ENCODE peak calls at places on chromosomes 3 and 15, in four cellular contexts. U is KBM-7, N is CD14-positive monocyte, V is RPMI7951. D is an unnamed sample.

GRCh38 chr15:74130089-74130848 is at the start of gene ISLR2:
- DNase-seq in U (no peak), N (no peak), V (peak; percentile 46), D (no peak)

GRCh38 chr15:94576889-94577533 is 345.6 kb downstream of the MCTP2 start:
- DNase-seq in U (peak; percentile 70), N (no peak), V (peak; percentile 34), D (peak; percentile 32)

GRCh38 chr15:38217181-38217580 is 35.5 kb upstream of the SPRED1 start:
- DNase-seq in U (no peak), N (no peak), V (peak; percentile 94), D (peak; percentile 92)

GRCh38 chr15:25173241-25174028 is 218.6 kb downstream of the SNRPN start:
- DNase-seq in U (no peak), N (no peak), V (no peak), D (no peak)

GRCh38 chr15:69668049-69668705 is 215.6 kb downstream of the RPLP1 start:
- DNase-seq in U (peak; percentile 26), N (peak; percentile 82), V (peak; percentile 55), D (no peak)

GRCh38 chr15:66071160-66071559 is 182.4 kb downstream of the MEGF11 start:
- DNase-seq in U (no peak), N (no peak), V (no peak), D (no peak)

GRCh38 chr3:172622916-172623700 is 87.8 kb downstream of the NCEH1 start:
- DNase-seq in U (peak; percentile 39), N (no peak), V (peak; percentile 58), D (peak; percentile 76)

GRCh38 chr3:35028157-35028556 is 611.2 kb upstream of the ARPP21 start:
- DNase-seq in U (no peak), N (no peak), V (no peak), D (no peak)

GRCh38 chr3:184172681-184173373 is 1.8 kb upstream of the AP2M1 start:
- DNase-seq in U (no peak), N (no peak), V (peak; percentile 42), D (no peak)

GRCh38 chr15:68674975-68675374 is 96.2 kb downstream of the CORO2B start:
- DNase-seq in U (peak; percentile 84), N (no peak), V (peak; percentile 52), D (no peak)

GRCh38 chr15:36370735-36371115 is 208.7 kb upstream of the CDIN1 start:
- DNase-seq in U (no peak), N (no peak), V (peak; percentile 83), D (peak; percentile 80)

GRCh38 chr3:61824553-61825135 is 263.3 kb downstream of the PTPRG start:
- DNase-seq in U (no peak), N (no peak), V (no peak), D (no peak)

GRCh38 chr3:65524544-65525070 is 514.1 kb downstream of the MAGI1 start:
- DNase-seq in U (no peak), N (no peak), V (no peak), D (no peak)